ENCODE peak calls at places on chromosomes 5 and 9, in nine cellular contexts. L, O, V, T, X, I, H, R and Y are unnamed samples.

GRCh38 chr5:178328826-178329225 is 96.2 kb upstream of the PHYKPL start:
- DNase-seq in L (no peak), O (no peak), V (no peak), T (no peak), X (no peak), I (no peak), H (no peak), R (no peak), Y (no peak)

GRCh38 chr9:94874316-94874715 is 147.8 kb downstream of the AOPEP start:
- DNase-seq in L (peak; percentile 39), O (no peak), V (no peak), T (no peak), X (no peak), I (no peak), H (no peak), R (no peak), Y (no peak)

GRCh38 chr9:136975624-136976023 is 1.7 kb upstream of the PTGDS start:
- DNase-seq in L (no peak), O (no peak), V (no peak), T (no peak), X (no peak), I (peak; percentile 66), H (no peak), R (no peak), Y (no peak)

GRCh38 chr9:120299785-120300184 is 280.2 kb downstream of the CDK5RAP2 start:
- DNase-seq in L (no peak), O (no peak), V (no peak), T (no peak), X (no peak), I (peak; percentile 4), H (no peak), R (no peak), Y (no peak)

GRCh38 chr9:73743826-73744225 is 592.2 kb downstream of the ANXA1 start:
- DNase-seq in L (no peak), O (no peak), V (no peak), T (no peak), X (no peak), I (no peak), H (no peak), R (no peak), Y (no peak)

GRCh38 chr5:124200381-124200780 is 546.1 kb downstream of the ZNF608 start:
- DNase-seq in L (no peak), O (no peak), V (no peak), T (no peak), X (no peak), I (no peak), H (no peak), R (no peak), Y (no peak)

GRCh38 chr5:167284491-167284890 is 1007.0 kb upstream of the WWC1 start:
- DNase-seq in L (no peak), O (no peak), V (no peak), T (no peak), X (peak; percentile 8), I (no peak), H (no peak), R (no peak), Y (no peak)

GRCh38 chr5:59768204-59769040 is 125.1 kb downstream of the PDE4D start:
- DNase-seq in L (no peak), O (peak; percentile 77), V (peak; percentile 43), T (peak; percentile 63), X (no peak), I (peak; percentile 57), H (no peak), R (no peak), Y (peak; percentile 86)

GRCh38 chr5:80369521-80369920 is 38.3 kb upstream of the ZFYVE16 start:
- DNase-seq in L (no peak), O (no peak), V (peak; percentile 27), T (no peak), X (no peak), I (no peak), H (no peak), R (no peak), Y (no peak)

GRCh38 chr9:93686127-93686879 is 109.9 kb downstream of the PHF2 start:
- DNase-seq in L (no peak), O (no peak), V (no peak), T (peak; percentile 40), X (no peak), I (no peak), H (no peak), R (no peak), Y (no peak)

GRCh38 chr9:138006576-138007233 is 129.1 kb downstream of the CACNA1B start:
- DNase-seq in L (no peak), O (no peak), V (no peak), T (no peak), X (no peak), I (no peak), H (no peak), R (no peak), Y (no peak)

GRCh38 chr5:79133657-79134451 is 22.2 kb downstream of the BHMT start:
- DNase-seq in L (peak; percentile 46), O (peak; percentile 77), V (peak; percentile 29), T (no peak), X (peak; percentile 20), I (peak; percentile 93), H (peak; percentile 52), R (peak; percentile 27), Y (peak; percentile 86)

GRCh38 chr9:95157491-95158151 is 159.9 kb downstream of the FANCC start:
- DNase-seq in L (no peak), O (peak; percentile 40), V (no peak), T (no peak), X (no peak), I (peak; percentile 82), H (no peak), R (peak; percentile 36), Y (peak; percentile 90)

GRCh38 chr5:24142346-24142745 is 502.4 kb downstream of the CDH10 start:
- DNase-seq in L (no peak), O (no peak), V (no peak), T (no peak), X (no peak), I (no peak), H (no peak), R (no peak), Y (no peak)

GRCh38 chr9:99253772-99254431 is 31.8 kb downstream of the SEC61B start:
- DNase-seq in L (no peak), O (no peak), V (no peak), T (no peak), X (no peak), I (no peak), H (peak; percentile 70), R (peak; percentile 88), Y (no peak)

GRCh38 chr9:133428579-133429215 is 6.5 kb downstream of the ADAMTS13 start:
- DNase-seq in L (no peak), O (peak; percentile 76), V (no peak), T (no peak), X (no peak), I (no peak), H (no peak), R (no peak), Y (no peak)

GRCh38 chr5:181229996-181230395 is 6.9 kb downstream of the TRIM41 start:
- DNase-seq in L (no peak), O (no peak), V (no peak), T (no peak), X (no peak), I (no peak), H (no peak), R (no peak), Y (no peak)

GRCh38 chr5:3512291-3512690 is 83.3 kb upstream of the IRX1 start:
- DNase-seq in L (no peak), O (no peak), V (no peak), T (no peak), X (no peak), I (no peak), H (no peak), R (no peak), Y (no peak)

GRCh38 chr5:124645396-124645795 is 101.0 kb downstream of the ZNF608 start:
- DNase-seq in L (no peak), O (no peak), V (no peak), T (no peak), X (no peak), I (no peak), H (no peak), R (no peak), Y (no peak)

GRCh38 chr5:105616599-105616998 is 2054.0 kb upstream of the NUDT12 start:
- DNase-seq in L (no peak), O (no peak), V (no peak), T (no peak), X (no peak), I (no peak), H (no peak), R (no peak), Y (no peak)

GRCh38 chr9:675697-676370 is 165.7 kb upstream of the DMRT1 start:
- DNase-seq in L (no peak), O (no peak), V (no peak), T (no peak), X (no peak), I (no peak), H (no peak), R (no peak), Y (no peak)

GRCh38 chr9:96031366-96031824 is 155.9 kb downstream of the ERCC6L2 start:
- DNase-seq in L (no peak), O (no peak), V (peak; percentile 97), T (peak; percentile 93), X (no peak), I (no peak), H (no peak), R (no peak), Y (peak; percentile 50)

GRCh38 chr9:130101963-130102362 is 48.3 kb downstream of the GPR107 start:
- DNase-seq in L (no peak), O (peak; percentile 67), V (no peak), T (no peak), X (no peak), I (no peak), H (no peak), R (no peak), Y (no peak)

GRCh38 chr5:75670571-75670970 is 46.7 kb downstream of the POC5 start:
- DNase-seq in L (no peak), O (no peak), V (no peak), T (no peak), X (no peak), I (no peak), H (no peak), R (no peak), Y (no peak)

GRCh38 chr5:170809551-170809950 is 26.0 kb downstream of the GABRP start:
- DNase-seq in L (peak; percentile 33), O (peak; percentile 27), V (peak; percentile 31), T (no peak), X (no peak), I (peak; percentile 46), H (no peak), R (peak; percentile 7), Y (no peak)

GRCh38 chr5:57176350-57176857 is 2.5 kb downstream of the GPBP1 start:
- DNase-seq in L (peak; percentile 45), O (no peak), V (no peak), T (no peak), X (no peak), I (peak; percentile 59), H (no peak), R (no peak), Y (no peak)